ENCODE peak calls at places on chromosomes 4 and X, in ten cellular contexts. M is GM12878; W is effector memory CD4-positive, alpha-beta T cell; J is HCT116; K is thoracic aorta; X is mesenchymal stem cell; L is keratinocyte; D is left ventricle myocardium inferior; T is kidney epithelial cell; F is BE2C. B is an unnamed sample. For H3K27me3, the result is how much of the 10 kb centered on the place peaks cover.

GRCh38 chrX:134868766-134869495 is 121.9 kb upstream of the SMIM10 start:
- DNase-seq in W (no peak), M (no peak), X (peak), F (no peak), K (no peak), L (no peak), D (no peak), J (no peak), T (no peak), B (no peak)

GRCh38 chr4:89781321-89781720 is 55.6 kb downstream of the SNCA start:
- DNase-seq in D (no peak), M (no peak), J (no peak), X (no peak), W (no peak), L (no peak), K (no peak), T (no peak), F (no peak), B (no peak)

GRCh38 chrX:63503541-63503940 is 152.4 kb upstream of the SPIN4 start:
- DNase-seq in F (no peak), L (no peak), K (no peak), M (no peak), D (no peak), X (peak), J (no peak), W (no peak), T (no peak), B (no peak)

GRCh38 chr4:77052352-77052751 is 23.4 kb downstream of the CCNI start:
- DNase-seq in F (peak), W (peak), D (no peak), X (peak), M (no peak), T (no peak), K (no peak), L (no peak), J (peak), B (no peak)

GRCh38 chrX:23844502-23845138 is 61.6 kb downstream of the SAT1 start:
- DNase-seq in J (no peak), X (peak), L (no peak), F (peak), K (no peak), M (no peak), T (no peak), W (no peak), D (no peak), B (no peak)

GRCh38 chr4:158578476-158578875 is 56.8 kb downstream of the RXFP1 start:
- DNase-seq in D (no peak), M (no peak), J (peak), L (no peak), K (no peak), T (no peak), W (no peak), X (peak), F (no peak), B (no peak)

GRCh38 chr4:81745076-81745475 is 273.4 kb upstream of the RASGEF1B start:
- DNase-seq in J (no peak), L (no peak), D (no peak), X (no peak), K (no peak), T (no peak), M (no peak), F (no peak), W (no peak), B (no peak)

GRCh38 chr4:48141048-48141447 is 7.0 kb upstream of the TXK start:
- DNase-seq in K (no peak), D (no peak), T (no peak), F (no peak), W (no peak), X (peak), M (no peak), J (no peak), L (no peak), B (no peak)

GRCh38 chr4:83370640-83370906 is 35.9 kb upstream of the HPSE start:
- DNase-seq in D (no peak), F (no peak), M (no peak), K (no peak), T (no peak), L (no peak), X (peak), J (no peak), W (no peak), B (no peak)

GRCh38 chr4:184100297-184100885 is 117.3 kb downstream of the ENPP6 start:
- DNase-seq in F (peak), M (no peak), T (no peak), W (no peak), L (no peak), J (peak), X (peak), D (peak), K (no peak), B (no peak)

GRCh38 chr4:89294583-89295244 is 12.9 kb downstream of the GPRIN3 start:
- DNase-seq in X (peak), T (no peak), M (no peak), J (no peak), D (no peak), W (no peak), K (no peak), F (no peak), L (no peak), B (no peak)

GRCh38 chrX:67604979-67605703 is 61.3 kb downstream of the AR start:
- DNase-seq in F (no peak), J (no peak), M (no peak), L (peak), X (peak), W (no peak), K (no peak), D (no peak), T (peak), B (no peak)

GRCh38 chr4:152961041-152961751 is 25.1 kb downstream of the FHDC1 start:
- DNase-seq in K (no peak), M (no peak), W (no peak), T (no peak), J (no peak), F (no peak), D (no peak), L (no peak), X (no peak), B (no peak)

GRCh38 chr4:5772528-5773270 is 61.7 kb downstream of the EVC start:
- DNase-seq in D (no peak), L (no peak), X (no peak), J (no peak), K (no peak), W (no peak), M (no peak), T (no peak), F (no peak), B (no peak)

GRCh38 chr4:150960079-150960478 is 55.0 kb downstream of the LRBA start:
- DNase-seq in D (no peak), F (peak), J (no peak), L (peak), M (no peak), X (peak), T (no peak), W (no peak), K (no peak), B (no peak)

GRCh38 chrX:48083212-48083611 is 11.8 kb upstream of the ZNF630 start:
- DNase-seq in T (no peak), L (no peak), K (no peak), X (peak), W (no peak), M (no peak), J (peak), D (peak), F (peak), B (no peak)

GRCh38 chr4:32840461-32841189 is 2120.5 kb downstream of the PCDH7 start:
- DNase-seq in L (no peak), F (no peak), J (no peak), X (no peak), T (no peak), M (no peak), D (no peak), W (no peak), K (no peak), B (no peak)

GRCh38 chr4:181796502-181796901 is 446.7 kb upstream of the TENM3 start:
- DNase-seq in K (no peak), W (no peak), L (peak), T (no peak), J (no peak), X (no peak), M (no peak), D (no peak), F (no peak), B (no peak)

GRCh38 chrX:49840679-49841078 is 11.6 kb downstream of the PAGE4 start:
- DNase-seq in M (peak), X (peak), D (peak), K (no peak), J (peak), W (peak), F (peak), L (no peak), T (peak), B (peak)

GRCh38 chr4:1080961-1081688 is 32.2 kb downstream of the RNF212 start:
- DNase-seq in X (no peak), M (no peak), F (peak), D (no peak), J (no peak), L (peak), K (no peak), W (no peak), T (no peak), B (no peak)

GRCh38 chr4:81166431-81166830 is 48.6 kb downstream of the PRKG2 start:
- DNase-seq in D (no peak), K (no peak), J (no peak), M (no peak), X (no peak), T (no peak), L (no peak), F (no peak), W (no peak), B (no peak)

GRCh38 chrX:148808825-148809224 is 308.4 kb downstream of the AFF2 start:
- DNase-seq in X (no peak), L (no peak), M (no peak), T (no peak), K (no peak), F (no peak), D (no peak), W (no peak), J (no peak), B (no peak)

GRCh38 chr4:99317354-99317753 is 3.8 kb downstream of the ADH1B start:
- DNase-seq in X (no peak), D (no peak), W (no peak), J (no peak), M (no peak), T (no peak), K (no peak), L (no peak), F (no peak), B (no peak)

GRCh38 chr4:99324978-99325377 is 3.8 kb upstream of the ADH1B start:
- DNase-seq in L (no peak), K (no peak), F (no peak), T (no peak), M (no peak), W (no peak), X (peak), J (no peak), D (peak), B (no peak)

GRCh38 chr4:99323761-99324160 is 2.6 kb upstream of the ADH1B start:
- DNase-seq in X (no peak), J (no peak), W (no peak), F (no peak), L (no peak), M (no peak), T (no peak), D (no peak), K (no peak), B (no peak)

GRCh38 chr4:99324361-99324760 is 3.2 kb upstream of the ADH1B start:
- DNase-seq in K (no peak), F (no peak), J (no peak), X (no peak), W (no peak), T (no peak), L (no peak), D (no peak), M (no peak), B (no peak)

DNA sequence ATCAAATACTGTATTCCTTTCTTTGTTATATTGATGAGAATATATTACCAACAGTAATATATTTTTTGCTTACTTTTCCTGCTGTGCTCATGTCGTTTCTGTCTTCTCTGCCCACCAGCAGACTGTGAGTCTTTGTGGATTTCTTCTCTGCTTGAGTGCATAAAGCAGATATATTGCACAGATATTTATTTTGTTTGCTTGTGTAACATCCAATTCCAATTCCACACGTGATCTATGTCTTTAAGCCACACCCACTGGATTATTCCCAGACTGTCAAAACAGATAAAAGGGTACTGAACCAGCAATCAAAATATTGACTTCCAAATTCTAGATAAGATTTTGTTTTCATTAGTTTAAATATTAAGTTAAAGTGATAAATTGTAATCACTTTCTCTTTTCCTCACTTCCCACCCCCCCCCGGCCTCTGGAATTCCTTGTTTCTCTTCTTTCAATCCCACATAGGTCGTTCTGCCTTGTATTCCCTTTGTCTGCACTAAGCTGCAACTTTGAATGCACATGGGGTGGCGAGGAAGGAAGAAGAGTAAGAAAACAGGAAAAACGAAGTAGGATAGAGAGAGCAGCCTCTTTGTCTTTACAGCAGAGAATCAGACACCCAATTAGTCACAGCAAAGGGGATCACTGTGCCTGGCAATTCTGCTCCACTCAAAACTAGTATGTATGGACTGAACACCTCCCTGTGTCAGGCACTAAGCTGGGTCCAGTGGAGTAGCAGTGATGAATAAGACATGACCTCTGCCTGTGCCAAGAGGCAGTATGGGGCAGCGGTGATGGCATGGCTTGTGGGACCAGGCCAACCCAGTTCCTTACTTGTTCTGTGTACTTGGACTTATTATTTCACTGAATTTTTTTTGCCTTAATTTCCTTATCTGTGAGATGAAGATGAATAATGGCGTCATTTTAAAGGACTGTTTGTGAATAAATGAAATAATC is at the start of gene ADH1B:
- DNase-seq in M (no peak), K (no peak), F (no peak), X (no peak), L (no peak), D (no peak), J (no peak), T (no peak), W (no peak), B (no peak)
- H3K4me3 ChIP-seq in M (no peak), K (peak), F (no peak), X (peak), L (no peak), D (peak), J (no peak), T (no peak), W (no peak), B (no peak)

DNA sequence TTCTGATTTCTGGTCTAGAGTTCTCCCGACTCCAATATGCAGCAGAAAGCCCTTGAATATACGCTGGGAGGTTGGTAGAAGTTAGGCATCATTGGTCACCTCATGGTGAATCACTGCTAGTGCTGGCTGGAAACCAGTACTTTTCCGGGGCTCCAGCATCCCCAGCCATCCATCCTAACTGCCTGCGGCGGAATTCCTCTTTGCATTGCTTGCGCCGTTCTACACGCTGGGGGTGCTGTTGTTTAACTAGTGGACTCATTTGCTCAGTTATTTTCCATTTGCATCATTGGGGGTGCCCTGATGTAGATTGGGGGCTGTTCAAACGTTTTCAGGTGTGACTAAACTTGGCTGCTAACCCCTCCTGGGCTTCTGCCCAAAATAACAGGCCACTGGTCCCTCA is 23.3 kb upstream of the GPR50 start:
- DNase-seq in L (peak), T (no peak), D (no peak), F (peak), J (no peak), X (peak), K (no peak), M (no peak), W (no peak), B (no peak)
- H3K27me3 ChIP-seq in L (under half), T (under half), D (under half), F (under half), J (under half), X (under half), K (under half), M (under half), W (under half), B (under half)

GRCh38 chrX:19990519-19991349 is at the start of gene BCLAF3:
- DNase-seq in W (peak), J (peak), M (peak), D (peak), F (peak), T (peak), L (peak), X (peak), K (peak), B (peak)

GRCh38 chrX:19990225-19990518 is 689 bp downstream of the BCLAF3 start:
- DNase-seq in D (no peak), L (no peak), K (no peak), F (no peak), T (no peak), J (no peak), W (no peak), M (no peak), X (peak), B (no peak)

GRCh38 chrX:19986531-19986930 is 4.3 kb downstream of the BCLAF3 start:
- DNase-seq in K (no peak), X (no peak), W (no peak), T (no peak), D (no peak), M (no peak), L (no peak), F (no peak), J (no peak), B (no peak)

GRCh38 chrX:19987856-19988255 is 3.0 kb downstream of the BCLAF3 start:
- DNase-seq in X (no peak), T (no peak), W (no peak), L (no peak), D (no peak), K (no peak), M (no peak), J (no peak), F (no peak), B (no peak)

GRCh38 chrX:19991350-19991718 is 473 bp upstream of the BCLAF3 start:
- DNase-seq in J (no peak), L (no peak), M (no peak), W (no peak), K (no peak), F (no peak), X (no peak), D (no peak), T (no peak), B (no peak)
- H3K4me3 ChIP-seq in J (no peak), L (peak), M (no peak), W (peak), K (peak), F (peak), X (peak), D (peak), T (peak), B (peak)

DNA sequence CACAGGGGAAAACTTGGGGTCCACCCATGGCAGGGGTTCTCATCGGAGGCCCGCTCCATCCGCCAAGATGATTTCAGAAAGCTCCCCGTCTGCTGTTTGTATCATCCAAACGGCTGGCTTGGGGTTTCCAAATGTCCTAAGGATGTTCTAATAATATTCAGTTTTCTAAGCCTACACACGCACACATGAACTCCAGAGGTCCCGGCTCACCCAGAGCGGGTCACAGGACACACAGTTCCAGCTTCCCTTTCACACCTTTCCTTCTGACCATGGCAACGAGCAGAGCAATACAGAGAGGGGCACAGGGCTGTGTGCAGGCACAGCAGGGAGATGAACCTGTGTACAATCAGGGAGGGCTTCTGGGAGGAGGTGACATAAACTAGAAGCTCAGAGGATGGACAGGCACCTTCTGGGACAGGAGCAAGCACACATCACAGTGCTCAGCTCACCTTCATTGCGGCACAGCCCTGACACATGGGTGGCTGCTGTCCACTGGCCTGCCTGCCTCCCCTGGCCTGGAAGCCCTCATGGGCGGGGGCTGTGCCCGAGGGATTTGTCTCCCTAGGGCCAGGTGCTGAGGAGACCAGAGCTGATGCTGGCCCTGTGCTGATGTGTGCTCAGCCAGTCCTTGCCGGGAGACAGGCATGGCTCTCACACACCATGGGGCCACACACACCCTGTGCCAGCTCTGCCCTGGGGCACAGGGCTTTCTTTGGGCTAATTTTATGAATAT is 44.8 kb downstream of the ABLIM2 start:
- DNase-seq in M (no peak), D (no peak), T (no peak), F (no peak), X (no peak), K (no peak), J (no peak), W (no peak), L (no peak), B (no peak)
- H3K27me3 ChIP-seq in M (under half), D (under half), T (under half), F (under half), X (under half), K (under half), J (under half), W (under half), L (under half), B (under half)

DNA sequence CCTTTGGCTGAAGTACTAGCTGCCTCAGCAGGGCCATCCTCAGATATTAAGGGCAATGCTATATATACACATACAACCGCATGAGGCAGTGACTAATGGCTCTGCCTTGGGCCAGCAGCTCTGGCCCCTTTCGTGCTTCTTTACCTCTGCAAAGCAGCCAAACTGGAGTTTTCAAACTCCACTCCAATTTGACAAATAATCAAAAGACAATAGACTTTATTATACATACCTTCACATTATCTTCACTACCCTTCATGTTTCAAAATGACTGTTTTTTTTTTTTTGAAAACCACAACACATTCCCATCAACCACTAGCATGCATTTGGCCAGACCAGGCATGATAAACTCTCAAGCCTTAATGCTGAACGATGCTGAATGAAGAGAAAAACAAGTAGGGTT is 187.7 kb downstream of the ENOX2 start:
- DNase-seq in M (no peak), W (no peak), D (no peak), K (no peak), L (no peak), J (no peak), T (no peak), X (no peak), F (no peak), B (no peak)
- H3K4me3 ChIP-seq in M (no peak), W (no peak), D (no peak), K (no peak), L (no peak), J (no peak), T (no peak), X (no peak), F (no peak), B (no peak)

GRCh38 chrX:153602621-153603020 is 3.7 kb upstream of the CCNQ start:
- DNase-seq in K (no peak), F (no peak), T (no peak), M (no peak), J (no peak), X (no peak), D (no peak), L (no peak), W (no peak), B (no peak)
- H3K27me3 ChIP-seq in K (under half), F (under half), T (under half), M (under half), J (under half), X (under half), D (under half), L (under half), W (under half), B (under half)

B was measured in GM06990.